ENCODE peak calls at places on chromosome 6, in eight cellular contexts. L is A549; K is mammary epithelial cell; X is CD8-positive, alpha-beta T cell; F is transverse colon; B is SJSA1; A is left ventricle myocardium inferior; S is astrocyte. D is an unnamed sample.

GRCh38 chr6:157985378-157986155 is 3.9 kb downstream of the SYNJ2 start:
- DNase-seq in K (no peak), B (no peak), X (no peak), L (no peak), F (no peak), S (no peak), A (no peak), D (no peak)

GRCh38 chr6:4997862-4998261 is 6.0 kb downstream of the RPP40 start:
- DNase-seq in B (no peak), K (no peak), A (no peak), S (no peak), F (no peak), X (no peak), L (no peak), D (no peak)

GRCh38 chr6:21414065-21414464 is 179.5 kb upstream of the SOX4 start:
- DNase-seq in A (no peak), B (no peak), X (no peak), F (no peak), L (no peak), S (no peak), K (no peak), D (no peak)

GRCh38 chr6:45607818-45608217 is 230.1 kb upstream of the SUPT3H start:
- DNase-seq in B (no peak), L (no peak), S (peak; percentile 52), F (peak; percentile 33), A (no peak), K (peak; percentile 88), X (no peak), D (no peak)

GRCh38 chr6:157667211-157668033 is 155.6 kb upstream of the SNX9 start:
- DNase-seq in X (peak; percentile 61), S (peak; percentile 66), F (peak; percentile 58), L (peak; percentile 71), K (peak; percentile 32), A (no peak), B (no peak), D (peak; percentile 37)

GRCh38 chr6:15110721-15111354 is 135.0 kb upstream of the JARID2 start:
- DNase-seq in F (no peak), X (no peak), L (no peak), K (no peak), B (no peak), A (no peak), S (no peak), D (no peak)

GRCh38 chr6:156391977-156392376 is 385.2 kb upstream of the ARID1B start:
- DNase-seq in X (no peak), A (no peak), S (no peak), B (no peak), K (no peak), L (no peak), F (no peak), D (no peak)

GRCh38 chr6:89260310-89260709 is 43.2 kb upstream of the GABRR1 start:
- DNase-seq in S (no peak), F (no peak), L (no peak), B (no peak), K (no peak), X (no peak), A (no peak), D (no peak)

GRCh38 chr6:37783025-37783825 is 36.3 kb upstream of the ZFAND3 start:
- DNase-seq in L (no peak), K (no peak), X (peak; percentile 6), F (no peak), S (no peak), A (peak; percentile 22), B (no peak), D (no peak)

GRCh38 chr6:49923826-49924225 is 40.1 kb downstream of the DEFB114 start:
- DNase-seq in K (no peak), F (no peak), S (no peak), L (no peak), B (no peak), X (no peak), A (no peak), D (no peak)

GRCh38 chr6:4776967-4777925 is 1.0 kb downstream of the CDYL start:
- DNase-seq in X (peak; percentile 12), L (no peak), B (no peak), K (peak; percentile 48), A (no peak), S (peak; percentile 27), F (peak; percentile 50), D (peak; percentile 11)

GRCh38 chr6:33592280-33592594 is 12.2 kb upstream of the BAK1 start:
- DNase-seq in F (no peak), K (no peak), B (no peak), X (no peak), L (no peak), A (no peak), S (no peak), D (no peak)

GRCh38 chr6:33593414-33593727 is 13.3 kb upstream of the BAK1 start:
- DNase-seq in S (no peak), L (no peak), X (no peak), F (no peak), K (no peak), B (no peak), A (no peak), D (no peak)

GRCh38 chr6:33591633-33592032 is 11.6 kb upstream of the BAK1 start:
- DNase-seq in A (no peak), B (no peak), S (no peak), L (no peak), K (no peak), F (no peak), X (no peak), D (no peak)

GRCh38 chr6:33590531-33591198 is 10.6 kb upstream of the BAK1 start:
- DNase-seq in B (peak; percentile 41), L (peak; percentile 33), S (no peak), F (peak; percentile 69), X (no peak), K (peak; percentile 46), A (no peak), D (no peak)

DNA sequence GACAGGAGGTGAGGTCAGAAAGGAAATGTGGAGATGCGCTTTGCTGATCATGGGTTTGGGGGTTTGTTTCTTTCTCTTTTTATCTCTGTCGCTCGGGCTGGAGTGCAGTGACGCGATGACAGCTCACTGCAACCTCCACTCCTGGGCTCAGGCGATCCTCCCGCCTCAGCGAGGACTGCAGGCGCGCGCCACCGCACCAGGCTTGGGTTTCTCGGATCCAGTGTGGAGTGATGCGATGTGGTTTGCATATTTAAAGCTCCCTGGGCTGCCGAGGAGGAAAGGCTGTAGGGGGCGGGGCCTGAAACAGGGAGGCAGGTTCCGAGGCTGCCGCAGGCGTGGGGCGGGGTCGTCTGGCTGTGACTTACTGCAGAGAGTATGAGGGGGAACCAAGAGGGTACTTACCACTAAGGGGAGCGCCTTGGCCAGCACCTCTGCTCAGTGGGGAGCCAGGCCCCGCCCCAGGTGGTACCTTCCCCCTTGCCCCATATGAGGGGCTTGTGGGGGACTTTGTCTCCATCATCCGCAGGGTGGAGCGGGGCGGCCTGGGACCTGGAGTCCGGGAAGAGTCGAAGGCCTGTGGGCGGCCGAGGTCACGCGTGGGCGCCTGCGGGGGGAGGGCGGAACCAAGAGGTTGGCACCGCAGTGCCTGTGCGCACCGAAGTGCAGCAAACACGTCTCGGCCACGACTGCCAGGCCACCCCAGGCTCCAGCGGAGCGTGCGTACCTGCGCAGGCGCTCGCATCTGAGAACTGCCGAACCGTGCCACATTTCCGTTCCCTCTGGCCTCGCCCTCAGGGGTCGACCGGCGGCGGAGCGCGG is 12.7 kb upstream of the BAK1 start:
- DNase-seq in A (no peak), X (peak; percentile 56), F (peak; percentile 78), S (no peak), L (no peak), K (no peak), B (peak; percentile 47), D (no peak)
- H3K4me3 ChIP-seq in A (peak overlapping the region; percentile 33), X (peak overlapping the region; percentile 56), F (peak overlapping the region; percentile 32), S (peak overlapping the region; percentile 23), L (no peak overlapping the region), K (no peak overlapping the region), B (no peak overlapping the region), D (no peak overlapping the region)

GRCh38 chr6:165059032-165059431 is 250.4 kb downstream of the C6orf118 start:
- DNase-seq in B (peak; percentile 70), L (no peak), A (no peak), K (peak; percentile 5), F (no peak), S (peak; percentile 50), X (no peak), D (no peak)

GRCh38 chr6:165055231-165055630 is 254.2 kb downstream of the C6orf118 start:
- DNase-seq in A (no peak), S (peak; percentile 19), F (no peak), L (no peak), B (peak; percentile 87), X (no peak), K (no peak), D (peak; percentile 56)

GRCh38 chr6:165060636-165061190 is 248.7 kb downstream of the C6orf118 start:
- DNase-seq in A (no peak), B (peak; percentile 89), K (no peak), F (no peak), S (peak; percentile 44), L (no peak), X (no peak), D (peak; percentile 8)

GRCh38 chr6:165052561-165053500 is 256.6 kb downstream of the C6orf118 start:
- DNase-seq in X (no peak), F (no peak), S (no peak), B (peak; percentile 70), A (no peak), K (no peak), L (no peak), D (no peak)

GRCh38 chr6:165056292-165056691 is 253.1 kb downstream of the C6orf118 start:
- DNase-seq in S (no peak), K (no peak), B (no peak), F (no peak), A (no peak), X (no peak), L (no peak), D (no peak)
- H3K9me3 ChIP-seq in S (no peaks in the 10 kb centered on the region), K (peaks cover 5% of the 10 kb centered on the region), B (no peaks in the 10 kb centered on the region), F (no peaks in the 10 kb centered on the region), A (no peaks in the 10 kb centered on the region), X (no peaks in the 10 kb centered on the region), L (no peaks in the 10 kb centered on the region), D (no peaks in the 10 kb centered on the region)

GRCh38 chr6:117270960-117271507 is 5.7 kb downstream of the VGLL2 start:
- DNase-seq in L (no peak), A (no peak), B (no peak), K (no peak), F (no peak), X (no peak), S (no peak), D (no peak)

GRCh38 chr6:117272032-117272866 is 6.9 kb downstream of the VGLL2 start:
- DNase-seq in A (no peak), F (no peak), L (no peak), X (no peak), K (no peak), S (peak; percentile 47), B (no peak), D (no peak)

GRCh38 chr6:117270121-117270959 is 5.0 kb downstream of the VGLL2 start:
- DNase-seq in X (no peak), K (peak; percentile 27), B (no peak), F (no peak), S (no peak), L (no peak), A (no peak), D (peak; percentile 61)

GRCh38 chr6:117267766-117268534 is 2.6 kb downstream of the VGLL2 start:
- DNase-seq in L (no peak), B (no peak), X (no peak), S (no peak), K (no peak), F (no peak), A (no peak), D (no peak)

GRCh38 chr6:117269649-117270120 is 4.3 kb downstream of the VGLL2 start:
- DNase-seq in A (no peak), K (no peak), S (no peak), X (no peak), F (no peak), L (no peak), B (no peak), D (no peak)
- H3K4me3 ChIP-seq in A (peak overlapping the region; percentile 58), K (no peak overlapping the region), S (no peak overlapping the region), X (no peak overlapping the region), F (peak overlapping the region; percentile 43), L (peak overlapping the region; percentile 38), B (no peak overlapping the region), D (no peak overlapping the region)

GRCh38 chr6:137181876-137182653 is 8.6 kb upstream of the IL22RA2 start:
- DNase-seq in F (no peak), A (no peak), S (no peak), B (no peak), K (no peak), X (no peak), L (no peak), D (no peak)
- H3K9me3 ChIP-seq in F (peaks cover 15% of the 10 kb centered on the region), A (peaks cover 56% of the 10 kb centered on the region), S (peaks cover 6% of the 10 kb centered on the region), B (peaks cover 18% of the 10 kb centered on the region), K (peaks cover 28% of the 10 kb centered on the region), X (no peaks in the 10 kb centered on the region), L (peaks cover 11% of the 10 kb centered on the region), D (peaks cover 35% of the 10 kb centered on the region)